ENCODE peak calls at places on chromosomes 12 and 14, in ten cellular contexts. G is renal cortical epithelial cell, M is T-helper 9 cell, X is H9, A is NCI-H187, O is ELF-1, F is heart right ventricle, J is upper lobe of right lung, V is SHP77, U is GM12891. R is an unnamed sample.

GRCh38 chr12:48156648-48157015 is 683 bp downstream of the ASB8 start:
- DNase-seq in U (no peak), X (no peak), V (no peak), A (no peak), M (no peak), G (no peak), J (no peak), O (no peak), F (no peak), R (no peak)

GRCh38 chr14:94081386-94081820 is 293 bp downstream of the IFI27L1 start:
- DNase-seq in F (no peak), U (no peak), J (no peak), M (no peak), G (no peak), X (no peak), A (no peak), V (no peak), O (no peak), R (no peak)

GRCh38 chr12:46547421-46548340 is 175.1 kb upstream of the SLC38A2 start:
- DNase-seq in X (no peak), F (no peak), U (no peak), O (no peak), V (no peak), J (no peak), A (no peak), M (no peak), G (peak), R (no peak)

GRCh38 chr12:66055837-66056319 is 74.7 kb downstream of the LLPH start:
- DNase-seq in J (no peak), M (no peak), A (no peak), U (peak), G (no peak), V (no peak), O (no peak), X (no peak), F (no peak), R (no peak)

GRCh38 chr12:125330645-125331341 is 265.6 kb downstream of the AACS start:
- DNase-seq in V (peak), A (no peak), U (peak), G (no peak), M (peak), X (peak), J (peak), O (peak), F (peak), R (peak)

GRCh38 chr12:41956353-41956752 is 188.3 kb downstream of the GXYLT1 start:
- DNase-seq in V (no peak), X (no peak), F (no peak), J (no peak), M (no peak), O (no peak), A (no peak), G (no peak), U (no peak), R (no peak)

GRCh38 chr14:102507891-102508312 is 1.7 kb downstream of the ANKRD9 start:
- DNase-seq in O (peak), X (peak), F (no peak), G (no peak), V (no peak), M (no peak), U (no peak), A (no peak), J (peak), R (no peak)

GRCh38 chr14:90969493-90970166 is 90.8 kb downstream of the RPS6KA5 start:
- DNase-seq in J (no peak), F (no peak), V (no peak), X (no peak), U (no peak), G (no peak), A (no peak), M (no peak), O (no peak), R (no peak)

GRCh38 chr12:82174936-82175335 is 183.3 kb downstream of the CCDC59 start:
- DNase-seq in F (no peak), M (no peak), G (peak), X (no peak), J (no peak), A (no peak), V (peak), O (no peak), U (no peak), R (no peak)

GRCh38 chr12:120110550-120111501 is 5.7 kb downstream of the RAB35 start:
- DNase-seq in V (no peak), A (no peak), M (peak), G (no peak), U (no peak), F (peak), J (peak), O (peak), X (peak), R (no peak)

GRCh38 chr12:85273411-85274075 is 6.5 kb upstream of the ALX1 start:
- DNase-seq in U (no peak), X (peak), V (no peak), O (no peak), G (no peak), F (no peak), A (no peak), M (no peak), J (peak), R (peak)

GRCh38 chr14:92670177-92670576 is 78.2 kb downstream of the LGMN start:
- DNase-seq in M (no peak), A (no peak), X (no peak), U (no peak), O (no peak), F (no peak), J (no peak), V (no peak), G (no peak), R (no peak)

GRCh38 chr14:61965030-61965745 is 203.0 kb downstream of the SNAPC1 start:
- DNase-seq in O (no peak), A (no peak), U (no peak), V (no peak), X (no peak), J (no peak), G (peak), M (no peak), F (no peak), R (no peak)

GRCh38 chr12:98939350-98939749 is 294.3 kb downstream of the APAF1 start:
- DNase-seq in V (no peak), O (peak), G (peak), A (no peak), J (no peak), U (no peak), X (no peak), M (no peak), F (no peak), R (no peak)

GRCh38 chr12:112115259-112116045 is 6.9 kb upstream of the NAA25 start:
- DNase-seq in J (no peak), F (no peak), M (no peak), A (no peak), O (no peak), V (no peak), G (no peak), X (no peak), U (no peak), R (no peak)

GRCh38 chr12:25337916-25338315 is 87.2 kb upstream of the KRAS start:
- DNase-seq in X (no peak), V (no peak), J (no peak), A (no peak), F (no peak), G (no peak), M (no peak), U (no peak), O (no peak), R (no peak)

GRCh38 chr12:109458086-109458485 is 19.0 kb downstream of the KCTD10 start:
- DNase-seq in A (no peak), M (no peak), V (no peak), G (no peak), O (no peak), U (no peak), X (no peak), F (no peak), J (no peak), R (no peak)

GRCh38 chr14:25007832-25008231 is 42.1 kb downstream of the STXBP6 start:
- DNase-seq in G (no peak), M (no peak), A (no peak), U (no peak), J (no peak), X (no peak), V (peak), F (no peak), O (no peak), R (no peak)

GRCh38 chr12:114443607-114444421 is 37.9 kb upstream of the TBX5 start:
- DNase-seq in G (no peak), A (no peak), F (peak), V (no peak), X (peak), M (no peak), O (peak), J (no peak), U (no peak), R (no peak)

GRCh38 chr12:92339198-92339821 is 193.7 kb upstream of the BTG1 start:
- DNase-seq in U (no peak), X (no peak), M (no peak), A (no peak), O (no peak), G (no peak), V (no peak), F (no peak), J (no peak), R (no peak)

GRCh38 chr12:88420460-88420859 is 159.8 kb downstream of the KITLG start:
- DNase-seq in O (no peak), J (no peak), G (peak), V (no peak), U (no peak), M (no peak), X (no peak), A (no peak), F (no peak), R (no peak)

GRCh38 chr14:31420319-31421081 is at the start of gene HEATR5A:
- DNase-seq in G (peak), X (peak), J (peak), U (peak), O (peak), A (peak), F (peak), V (peak), M (peak), R (peak)